ENCODE peak calls at places on chromosomes 3 and 15, in four cellular contexts. One of them, this sample, is unnamed.

GRCh38 chr3:14199641-14200040 is 21.0 kb downstream of the LSM3 start:
- DNase-seq in T-helper 2 cell: no peak
- DNase-seq in nephron progenitor cell: no peak
- DNase-seq in naive thymus-derived CD4-positive, alpha-beta T cell: no peak
- DNase-seq in this sample: no peak

GRCh38 chr15:75091814-75092213 is 68.4 kb downstream of the PPCDC start:
- DNase-seq in nephron progenitor cell: no peak
- DNase-seq in T-helper 2 cell: no peak
- DNase-seq in naive thymus-derived CD4-positive, alpha-beta T cell: no peak
- DNase-seq in this sample: no peak

GRCh38 chr3:45345849-45346535 is 42.4 kb upstream of the LARS2 start:
- DNase-seq in naive thymus-derived CD4-positive, alpha-beta T cell: no peak
- DNase-seq in T-helper 2 cell: no peak
- DNase-seq in nephron progenitor cell: no peak
- DNase-seq in this sample: no peak

GRCh38 chr15:56936929-56937328 is 18.5 kb downstream of the TCF12 start:
- DNase-seq in T-helper 2 cell: no peak
- DNase-seq in naive thymus-derived CD4-positive, alpha-beta T cell: no peak
- DNase-seq in nephron progenitor cell: no peak
- DNase-seq in this sample: no peak

GRCh38 chr3:115651089-115651488 is 27.8 kb downstream of the GAP43 start:
- DNase-seq in naive thymus-derived CD4-positive, alpha-beta T cell: no peak
- DNase-seq in nephron progenitor cell: no peak
- DNase-seq in T-helper 2 cell: no peak
- DNase-seq in this sample: no peak

GRCh38 chr15:28098766-28099554 is at the start of gene OCA2:
- DNase-seq in naive thymus-derived CD4-positive, alpha-beta T cell: peak
- DNase-seq in nephron progenitor cell: peak
- DNase-seq in T-helper 2 cell: peak
- DNase-seq in this sample: peak

GRCh38 chr3:11140054-11140712 is 14.1 kb upstream of the HRH1 start:
- DNase-seq in naive thymus-derived CD4-positive, alpha-beta T cell: no peak
- DNase-seq in T-helper 2 cell: no peak
- DNase-seq in nephron progenitor cell: no peak
- DNase-seq in this sample: no peak

GRCh38 chr3:102174832-102175374 is 259.9 kb upstream of the ZPLD1 start:
- DNase-seq in T-helper 2 cell: no peak
- DNase-seq in naive thymus-derived CD4-positive, alpha-beta T cell: no peak
- DNase-seq in nephron progenitor cell: no peak
- DNase-seq in this sample: no peak

GRCh38 chr3:169581633-169582032 is 81.9 kb downstream of the MECOM start:
- DNase-seq in naive thymus-derived CD4-positive, alpha-beta T cell: no peak
- DNase-seq in nephron progenitor cell: no peak
- DNase-seq in T-helper 2 cell: no peak
- DNase-seq in this sample: no peak

GRCh38 chr15:77402740-77403379 is 17.0 kb downstream of the PEAK1 start:
- DNase-seq in nephron progenitor cell: no peak
- DNase-seq in T-helper 2 cell: no peak
- DNase-seq in naive thymus-derived CD4-positive, alpha-beta T cell: no peak
- DNase-seq in this sample: no peak

GRCh38 chr15:57611938-57612337 is 20.2 kb downstream of the MYZAP start:
- DNase-seq in T-helper 2 cell: no peak
- DNase-seq in naive thymus-derived CD4-positive, alpha-beta T cell: peak
- DNase-seq in nephron progenitor cell: no peak
- DNase-seq in this sample: no peak

GRCh38 chr3:113668015-113668414 is 28.4 kb downstream of the USF3 start:
- DNase-seq in nephron progenitor cell: peak
- DNase-seq in naive thymus-derived CD4-positive, alpha-beta T cell: no peak
- DNase-seq in T-helper 2 cell: no peak
- DNase-seq in this sample: no peak

GRCh38 chr15:75943713-75944215 is 40.1 kb downstream of the FBXO22 start:
- DNase-seq in T-helper 2 cell: no peak
- DNase-seq in nephron progenitor cell: no peak
- DNase-seq in naive thymus-derived CD4-positive, alpha-beta T cell: no peak
- DNase-seq in this sample: no peak

GRCh38 chr3:106485202-106485601 is 616.4 kb upstream of the CBLB start:
- DNase-seq in nephron progenitor cell: no peak
- DNase-seq in naive thymus-derived CD4-positive, alpha-beta T cell: no peak
- DNase-seq in T-helper 2 cell: no peak
- DNase-seq in this sample: no peak

GRCh38 chr3:119236756-119237155 is 3.9 kb downstream of the B4GALT4 start:
- DNase-seq in T-helper 2 cell: no peak
- DNase-seq in naive thymus-derived CD4-positive, alpha-beta T cell: peak
- DNase-seq in nephron progenitor cell: no peak
- DNase-seq in this sample: no peak

GRCh38 chr15:64856429-64857145 is 14.9 kb downstream of the PLEKHO2 start:
- DNase-seq in nephron progenitor cell: peak
- DNase-seq in naive thymus-derived CD4-positive, alpha-beta T cell: no peak
- DNase-seq in T-helper 2 cell: no peak
- DNase-seq in this sample: no peak

GRCh38 chr3:191216510-191216909 is 17.5 kb downstream of the OSTN start:
- DNase-seq in T-helper 2 cell: no peak
- DNase-seq in nephron progenitor cell: no peak
- DNase-seq in naive thymus-derived CD4-positive, alpha-beta T cell: no peak
- DNase-seq in this sample: no peak

GRCh38 chr3:150421799-150422548 is 13.9 kb downstream of the TSC22D2 start:
- DNase-seq in naive thymus-derived CD4-positive, alpha-beta T cell: no peak
- DNase-seq in nephron progenitor cell: no peak
- DNase-seq in T-helper 2 cell: no peak
- DNase-seq in this sample: no peak

GRCh38 chr3:61381745-61382392 is 130.6 kb upstream of the FHIT start:
- DNase-seq in naive thymus-derived CD4-positive, alpha-beta T cell: peak
- DNase-seq in T-helper 2 cell: no peak
- DNase-seq in nephron progenitor cell: no peak
- DNase-seq in this sample: no peak

GRCh38 chr3:23112491-23112890 is 90.6 kb upstream of the UBE2E2 start:
- DNase-seq in naive thymus-derived CD4-positive, alpha-beta T cell: no peak
- DNase-seq in T-helper 2 cell: no peak
- DNase-seq in nephron progenitor cell: no peak
- DNase-seq in this sample: no peak

GRCh38 chr3:13829311-13829710 is 50.6 kb downstream of the WNT7A start:
- DNase-seq in T-helper 2 cell: no peak
- DNase-seq in naive thymus-derived CD4-positive, alpha-beta T cell: no peak
- DNase-seq in nephron progenitor cell: no peak
- DNase-seq in this sample: no peak

GRCh38 chr3:193114431-193115340 is 126.3 kb upstream of the PLAAT1 start:
- DNase-seq in T-helper 2 cell: no peak
- DNase-seq in naive thymus-derived CD4-positive, alpha-beta T cell: no peak
- DNase-seq in nephron progenitor cell: no peak
- DNase-seq in this sample: no peak

GRCh38 chr3:128337305-128337704 is 129.4 kb downstream of the DNAJB8 start:
- DNase-seq in T-helper 2 cell: no peak
- DNase-seq in naive thymus-derived CD4-positive, alpha-beta T cell: no peak
- DNase-seq in nephron progenitor cell: no peak
- DNase-seq in this sample: no peak

GRCh38 chr3:194379231-194379630 is 9.7 kb upstream of the LRRC15 start:
- DNase-seq in T-helper 2 cell: no peak
- DNase-seq in nephron progenitor cell: no peak
- DNase-seq in naive thymus-derived CD4-positive, alpha-beta T cell: no peak
- DNase-seq in this sample: no peak

GRCh38 chr3:197336348-197336747 is 37.9 kb upstream of the DLG1 start:
- DNase-seq in T-helper 2 cell: no peak
- DNase-seq in naive thymus-derived CD4-positive, alpha-beta T cell: no peak
- DNase-seq in nephron progenitor cell: no peak
- DNase-seq in this sample: no peak

GRCh38 chr3:150149651-150150051 is 179.0 kb upstream of the PFN2 start:
- DNase-seq in naive thymus-derived CD4-positive, alpha-beta T cell: no peak
- DNase-seq in nephron progenitor cell: no peak
- DNase-seq in T-helper 2 cell: no peak
- DNase-seq in this sample: no peak

GRCh38 chr3:89180334-89180733 is 72.9 kb downstream of the EPHA3 start:
- DNase-seq in nephron progenitor cell: no peak
- DNase-seq in naive thymus-derived CD4-positive, alpha-beta T cell: no peak
- DNase-seq in T-helper 2 cell: no peak
- DNase-seq in this sample: no peak

GRCh38 chr3:155292133-155292532 is 1.4 kb downstream of the STRIT1 start:
- DNase-seq in naive thymus-derived CD4-positive, alpha-beta T cell: no peak
- DNase-seq in nephron progenitor cell: no peak
- DNase-seq in T-helper 2 cell: no peak
- DNase-seq in this sample: no peak

GRCh38 chr3:138833908-138834358 is 795 bp downstream of the PIK3CB start:
- DNase-seq in nephron progenitor cell: peak
- DNase-seq in naive thymus-derived CD4-positive, alpha-beta T cell: no peak
- DNase-seq in T-helper 2 cell: no peak
- DNase-seq in this sample: no peak

GRCh38 chr3:69384379-69384778 is 1.5 kb downstream of the FRMD4B start:
- DNase-seq in T-helper 2 cell: no peak
- DNase-seq in naive thymus-derived CD4-positive, alpha-beta T cell: no peak
- DNase-seq in nephron progenitor cell: no peak
- DNase-seq in this sample: no peak

GRCh38 chr3:47611577-47611976 is 32.9 kb upstream of the CSPG5 start:
- DNase-seq in naive thymus-derived CD4-positive, alpha-beta T cell: no peak
- DNase-seq in T-helper 2 cell: no peak
- DNase-seq in nephron progenitor cell: no peak
- DNase-seq in this sample: no peak

GRCh38 chr15:55737373-55737772 is 5.6 kb downstream of the PRTG start:
- DNase-seq in nephron progenitor cell: peak
- DNase-seq in naive thymus-derived CD4-positive, alpha-beta T cell: no peak
- DNase-seq in T-helper 2 cell: no peak
- DNase-seq in this sample: no peak

GRCh38 chr3:81839504-81840094 is 78.2 kb upstream of the GBE1 start:
- DNase-seq in nephron progenitor cell: no peak
- DNase-seq in naive thymus-derived CD4-positive, alpha-beta T cell: no peak
- DNase-seq in T-helper 2 cell: no peak
- DNase-seq in this sample: no peak

GRCh38 chr3:73037369-73037699 is 24.1 kb upstream of the EBLN2 start:
- DNase-seq in T-helper 2 cell: no peak
- DNase-seq in nephron progenitor cell: no peak
- DNase-seq in naive thymus-derived CD4-positive, alpha-beta T cell: no peak
- DNase-seq in this sample: no peak

GRCh38 chr3:45909542-45909941 is 23.2 kb downstream of the CCR9 start:
- DNase-seq in T-helper 2 cell: no peak
- DNase-seq in naive thymus-derived CD4-positive, alpha-beta T cell: no peak
- DNase-seq in nephron progenitor cell: no peak
- DNase-seq in this sample: no peak

GRCh38 chr3:36959821-36960220 is 15.0 kb upstream of the TRANK1 start:
- DNase-seq in nephron progenitor cell: no peak
- DNase-seq in T-helper 2 cell: no peak
- DNase-seq in naive thymus-derived CD4-positive, alpha-beta T cell: no peak
- DNase-seq in this sample: no peak